ENCODE peak calls at places on chromosomes 5 and 9, in five cellular contexts. F, A, T, U and L are unnamed samples. For H3K4me1, the result is how much of the 10 kb centered on the place peaks cover.

GRCh38 chr9:97830884-97831829 is 21.9 kb upstream of the FOXE1 start:
- DNase-seq in T (no peak), U (no peak), F (no peak), A (no peak), L (no peak)

GRCh38 chr9:127445851-127446719 is 5.1 kb downstream of the RPL12 start:
- DNase-seq in A (no peak), F (no peak), U (no peak), T (no peak), L (no peak)

GRCh38 chr5:73135429-73136276 is 15.3 kb downstream of the TMEM171 start:
- DNase-seq in F (peak), U (no peak), T (no peak), A (peak), L (no peak)

GRCh38 chr5:13976867-13977479 is 32.5 kb upstream of the DNAH5 start:
- DNase-seq in T (peak), F (peak), U (no peak), A (no peak), L (no peak)

GRCh38 chr9:3608011-3608410 is 82.2 kb upstream of the RFX3 start:
- DNase-seq in A (no peak), F (no peak), T (no peak), U (no peak), L (no peak)

GRCh38 chr5:168712280-168712924 is 133.2 kb upstream of the PANK3 start:
- DNase-seq in T (no peak), U (no peak), A (peak), F (no peak), L (no peak)

GRCh38 chr5:52854949-52855348 is 67.2 kb downstream of the ITGA1 start:
- DNase-seq in A (no peak), T (no peak), F (no peak), U (no peak), L (no peak)

GRCh38 chr5:115109840-115110239 is 59.9 kb downstream of the TRIM36 start:
- DNase-seq in A (no peak), U (no peak), F (no peak), T (no peak), L (no peak)

DNA sequence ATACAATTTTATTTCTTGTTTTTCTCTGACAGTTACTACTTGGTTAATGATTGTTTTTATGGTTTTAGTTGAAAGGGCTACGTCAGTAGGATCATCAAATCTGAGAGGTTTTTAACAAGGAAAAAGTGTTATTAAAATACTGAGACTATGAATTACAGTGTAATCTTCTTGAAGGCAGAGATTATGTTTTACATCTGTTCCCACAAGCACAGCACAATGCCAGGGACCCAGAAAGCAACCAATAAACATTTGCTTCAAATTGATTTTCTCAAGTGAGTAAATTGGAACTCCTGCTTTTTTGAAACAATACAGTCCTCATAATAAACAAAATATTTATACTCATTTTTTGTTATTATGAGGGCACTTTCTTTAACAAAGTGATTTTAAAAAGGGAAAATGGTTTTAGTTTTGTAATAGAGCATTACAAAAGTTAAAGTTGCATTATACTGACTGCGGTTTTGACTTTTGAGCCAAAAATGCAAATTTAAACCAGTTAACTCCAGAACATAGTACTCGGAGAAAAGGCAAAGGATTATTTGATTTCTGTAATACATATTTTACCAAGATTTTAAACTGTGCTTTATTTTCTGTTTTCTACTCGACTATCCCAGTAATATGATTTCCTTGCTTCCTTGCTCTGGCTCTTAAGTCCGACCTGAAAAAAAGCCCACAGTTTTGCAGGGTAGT is 176.9 kb downstream of the GDNF start:
- DNase-seq in U (no peak), A (no peak), F (no peak), T (no peak), L (no peak)
- H3K4me1 ChIP-seq in U (under half), A (under half), F (under half), T (under half), L (under half)

GRCh38 chr9:106874031-106874430 is 11.1 kb downstream of the ZNF462 start:
- DNase-seq in T (no peak), F (no peak), A (no peak), U (no peak), L (no peak)
- H3K4me1 ChIP-seq in T (under half), F (half or more), A (half or more), U (under half), L (under half)

GRCh38 chr5:143551765-143552164 is 148.3 kb upstream of the NR3C1 start:
- DNase-seq in A (no peak), F (no peak), T (no peak), U (no peak), L (no peak)

GRCh38 chr5:143554918-143555477 is 151.5 kb upstream of the NR3C1 start:
- DNase-seq in T (no peak), F (no peak), U (no peak), A (no peak), L (no peak)

GRCh38 chr5:143552680-143553079 is 149.2 kb upstream of the NR3C1 start:
- DNase-seq in T (no peak), A (no peak), F (no peak), U (no peak), L (no peak)

GRCh38 chr5:143557061-143557818 is 153.8 kb upstream of the NR3C1 start:
- DNase-seq in A (no peak), F (no peak), U (no peak), T (no peak), L (no peak)

GRCh38 chr5:143554194-143554717 is 150.8 kb upstream of the NR3C1 start:
- DNase-seq in F (no peak), U (no peak), T (no peak), A (no peak), L (no peak)
- H3K4me1 ChIP-seq in F (under half), U (under half), T (under half), A (under half), L (under half)

DNA sequence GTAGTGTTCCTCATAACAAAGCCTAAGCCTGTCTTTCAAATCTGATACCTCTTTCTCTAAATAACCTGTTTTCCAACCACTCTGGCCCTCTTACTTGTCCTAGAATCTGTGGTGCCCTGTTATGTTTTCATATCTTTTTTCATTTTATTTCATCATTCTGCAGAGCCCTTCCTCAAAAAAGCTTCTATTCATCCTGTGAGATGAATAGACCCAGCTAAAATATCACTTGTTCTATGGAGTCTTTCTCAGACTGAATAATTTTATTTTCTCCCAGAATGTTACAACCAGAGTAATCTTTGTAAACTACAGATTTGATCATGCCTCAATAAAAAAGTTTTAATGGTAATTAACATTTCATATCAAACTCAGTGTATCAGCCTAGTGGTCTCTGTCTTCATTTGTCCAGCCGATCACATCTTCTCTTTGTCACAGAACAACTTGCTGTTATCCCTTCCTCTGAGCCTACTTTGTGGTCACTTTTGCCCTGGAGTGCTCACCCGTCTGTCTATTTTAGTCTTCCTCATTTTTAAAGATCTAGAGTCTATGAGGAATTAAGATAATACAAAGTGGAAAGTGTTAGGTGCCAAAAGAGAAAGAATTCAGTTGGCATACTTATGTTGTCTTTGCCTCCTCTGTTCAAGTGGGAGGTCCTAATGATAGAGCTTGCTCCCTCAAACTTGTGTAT is 77.8 kb downstream of the ZCCHC7 start:
- DNase-seq in U (no peak), A (no peak), F (no peak), T (no peak), L (no peak)
- H3K4me1 ChIP-seq in U (under half), A (under half), F (half or more), T (under half), L (under half)

GRCh38 chr9:82180711-82181110 is 192.1 kb downstream of the SPATA31D1 start:
- DNase-seq in F (no peak), T (no peak), A (no peak), U (no peak), L (no peak)

GRCh38 chr9:82188817-82189216 is 200.2 kb downstream of the SPATA31D1 start:
- DNase-seq in F (no peak), A (no peak), U (no peak), T (no peak), L (no peak)

GRCh38 chr9:82183181-82183860 is 194.7 kb downstream of the SPATA31D1 start:
- DNase-seq in T (no peak), F (no peak), A (no peak), U (no peak), L (no peak)

GRCh38 chr9:82184524-82184923 is 196.0 kb downstream of the SPATA31D1 start:
- DNase-seq in F (no peak), U (no peak), A (no peak), T (no peak), L (no peak)
- H3K4me1 ChIP-seq in F (under half), U (under half), A (under half), T (under half), L (under half)

GRCh38 chr5:132433141-132433540 is 57.4 kb downstream of the IRF1 start:
- DNase-seq in A (no peak), F (no peak), U (no peak), T (no peak), L (no peak)

GRCh38 chr5:132436936-132437335 is 53.6 kb downstream of the IRF1 start:
- DNase-seq in T (no peak), A (no peak), U (no peak), F (no peak), L (no peak)

GRCh38 chr5:132434813-132435286 is 55.7 kb downstream of the IRF1 start:
- DNase-seq in A (no peak), F (no peak), U (no peak), T (no peak), L (no peak)

GRCh38 chr5:132435891-132436290 is 54.7 kb downstream of the IRF1 start:
- DNase-seq in F (no peak), U (no peak), T (no peak), A (no peak), L (no peak)

GRCh38 chr5:132434391-132434790 is 56.2 kb downstream of the IRF1 start:
- DNase-seq in A (no peak), T (no peak), U (no peak), F (no peak), L (no peak)
- H3K4me1 ChIP-seq in A (half or more), T (under half), U (half or more), F (under half), L (half or more)